ENCODE peak calls at places on chromosomes 11 and 22, in four cellular contexts. P is A549, R is K562, S is HepG2. L is an unnamed sample.

GRCh38 chr11:2269601-2270321 is 627 bp downstream of the ASCL2 start:
- DNase-seq in R (peak), S (no peak), P (peak), L (peak)

GRCh38 chr11:62506413-62506940 is 40.1 kb downstream of the AHNAK start:
- DNase-seq in R (no peak), P (no peak), S (no peak), L (no peak)

GRCh38 chr11:65778901-65779668 is 1.7 kb downstream of the AP5B1 start:
- DNase-seq in R (no peak), S (no peak), P (no peak), L (no peak)

GRCh38 chr22:27982630-27983180 is 63.6 kb upstream of the PITPNB start:
- DNase-seq in P (no peak), R (no peak), S (no peak), L (no peak)

GRCh38 chr11:48154162-48154561 is 62.4 kb upstream of the OR4B1 start:
- DNase-seq in R (no peak), P (no peak), S (no peak), L (no peak)

GRCh38 chr11:19474954-19475811 is 234.4 kb upstream of the E2F8 start:
- DNase-seq in S (no peak), P (no peak), R (no peak), L (no peak)

GRCh38 chr11:120235024-120235628 is 4.8 kb upstream of the POU2F3 start:
- DNase-seq in S (peak), P (peak), R (peak), L (peak)

GRCh38 chr22:23269441-23270211 is 89.3 kb downstream of the BCR start:
- DNase-seq in R (peak), P (no peak), S (no peak), L (peak)

GRCh38 chr11:129696309-129696989 is 119.2 kb upstream of the TMEM45B start:
- DNase-seq in P (no peak), R (no peak), S (no peak), L (no peak)

GRCh38 chr11:7892751-7893356 is 38.2 kb downstream of the OR10A6 start:
- DNase-seq in R (peak), S (peak), P (peak), L (no peak)

GRCh38 chr22:49976439-49977175 is 16.0 kb downstream of the PIM3 start:
- DNase-seq in S (no peak), R (no peak), P (no peak), L (no peak)

GRCh38 chr22:22408731-22409696 is 99.5 kb downstream of the ZNF280B start:
- DNase-seq in P (peak), R (peak), S (peak), L (peak)

GRCh38 chr11:108818971-108819370 is 154.1 kb downstream of the DDX10 start:
- DNase-seq in S (no peak), P (no peak), R (no peak), L (no peak)

GRCh38 chr22:19904174-19904856 is 37.3 kb upstream of the COMT start:
- DNase-seq in S (no peak), P (no peak), R (no peak), L (no peak)

GRCh38 chr11:134027671-134028070 is 41.2 kb upstream of the JAM3 start:
- DNase-seq in R (no peak), P (no peak), S (no peak), L (peak)

GRCh38 chr11:128480066-128480465 is 107.3 kb downstream of the ETS1 start:
- DNase-seq in P (no peak), S (no peak), R (no peak), L (no peak)

GRCh38 chr11:9112075-9112474 is 20.7 kb upstream of the SCUBE2 start:
- DNase-seq in S (no peak), P (no peak), R (no peak), L (no peak)

GRCh38 chr22:26050079-26050478 is 119.2 kb upstream of the SEZ6L start:
- DNase-seq in S (no peak), P (no peak), R (no peak), L (no peak)

GRCh38 chr11:115148101-115148500 is 356.1 kb downstream of the CADM1 start:
- DNase-seq in P (no peak), R (no peak), S (no peak), L (no peak)

GRCh38 chr22:19971276-19972124 is 29.9 kb upstream of the TXNRD2 start:
- DNase-seq in P (no peak), S (no peak), R (no peak), L (no peak)

GRCh38 chr11:17240780-17241179 is 33.0 kb upstream of the PIK3C2A start:
- DNase-seq in S (no peak), P (no peak), R (no peak), L (no peak)

GRCh38 chr22:42993651-42994275 is 21.2 kb downstream of the PACSIN2 start:
- DNase-seq in S (peak), P (no peak), R (no peak), L (no peak)

GRCh38 chr11:86360775-86361395 is 13.8 kb upstream of the CCDC81 start:
- DNase-seq in P (peak), S (peak), R (no peak), L (no peak)
- TF ChIP-seq CTCF in P (peak), S (no peak), R (peak), L (no peak)

GRCh38 chr11:117180661-117181585 is 2.4 kb downstream of the SIDT2 start:
- DNase-seq in P (peak), R (peak), S (peak), L (peak)
- TF ChIP-seq NR3C1 in P (no peak), R (no peak), S (no peak), L (no peak)

GRCh38 chr11:30581646-30582045 is 4.5 kb downstream of the MPPED2 start:
- DNase-seq in P (no peak), R (no peak), S (no peak), L (no peak)
- TF ChIP-seq CTCF in P (no peak), R (no peak), S (no peak), L (no peak)

GRCh38 chr11:106101797-106102196 is 24.3 kb downstream of the AASDHPPT start:
- DNase-seq in R (no peak), S (no peak), P (no peak), L (no peak)
- TF ChIP-seq NR3C1 in R (no peak), S (no peak), P (no peak), L (no peak)

GRCh38 chr11:93166194-93166593 is 31.6 kb downstream of the SLC36A4 start:
- DNase-seq in S (no peak), R (no peak), P (no peak), L (no peak)

GRCh38 chr11:93169143-93169542 is 28.6 kb downstream of the SLC36A4 start:
- DNase-seq in S (no peak), R (no peak), P (no peak), L (no peak)

GRCh38 chr11:93166867-93167266 is 30.9 kb downstream of the SLC36A4 start:
- DNase-seq in S (no peak), P (no peak), R (no peak), L (no peak)

DNA sequence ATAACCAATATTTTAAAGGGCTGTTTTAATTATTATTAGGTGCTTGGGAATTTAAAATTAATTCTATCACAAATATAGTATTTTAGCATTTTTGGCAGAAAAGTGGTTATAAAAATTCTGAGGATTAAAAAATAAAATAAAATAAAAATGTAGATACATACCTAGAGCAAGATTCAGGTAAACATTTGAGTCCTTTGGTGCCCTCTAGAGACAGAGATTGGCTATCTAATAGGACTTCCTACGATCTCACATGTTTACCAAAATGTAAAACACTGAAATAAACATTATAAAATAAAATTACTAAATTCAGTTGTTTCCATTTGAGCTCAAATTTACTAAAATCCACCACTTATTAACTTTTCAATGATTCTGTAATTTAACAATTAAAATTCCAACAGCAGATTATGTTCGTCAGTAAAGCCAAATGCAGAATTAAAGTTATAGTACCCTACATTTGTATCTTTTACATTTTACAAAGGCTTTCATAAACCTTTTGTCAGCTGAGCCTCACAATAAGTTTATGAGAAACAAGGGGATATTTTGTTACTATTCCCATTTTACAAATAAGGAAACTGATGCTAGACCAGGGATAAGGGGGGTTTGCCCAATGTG is 27.7 kb downstream of the SLC36A4 start:
- DNase-seq in R (no peak), P (no peak), S (peak), L (no peak)
- TF ChIP-seq CTCF in R (peak), P (peak), S (peak), L (peak)

GRCh38 chr11:46698597-46698996 is 1.8 kb downstream of the ARHGAP1 start:
- DNase-seq in P (no peak), R (peak), S (no peak), L (no peak)
- TF ChIP-seq NR3C1 in P (no peak), R (no peak), S (no peak), L (no peak)